ENCODE peak calls at places on chromosome 1, in eight cellular contexts. G, I, R, F, X, U, A and S are unnamed samples.

GRCh38 chr1:12433323-12434053 is 184.5 kb downstream of the DHRS3 start:
- DNase-seq in G (no peak), I (peak; percentile 52), R (peak; percentile 72), F (no peak), X (no peak), U (no peak), A (peak; percentile 94), S (no peak)

GRCh38 chr1:39646232-39647081 is 7.0 kb upstream of the HEYL start:
- DNase-seq in G (peak; percentile 34), I (peak; percentile 24), R (peak; percentile 71), F (no peak), X (no peak), U (no peak), A (peak; percentile 81), S (no peak)

GRCh38 chr1:210850556-210850955 is 283.4 kb downstream of the KCNH1 start:
- DNase-seq in G (no peak), I (no peak), R (no peak), F (no peak), X (no peak), U (peak; percentile 81), A (no peak), S (no peak)

GRCh38 chr1:151056574-151056973 is 2.8 kb downstream of the CDC42SE1 start:
- DNase-seq in G (no peak), I (peak; percentile 44), R (no peak), F (no peak), X (no peak), U (no peak), A (no peak), S (no peak)

GRCh38 chr1:192861860-192862259 is 53.0 kb downstream of the RGS2 start:
- DNase-seq in G (no peak), I (no peak), R (no peak), F (no peak), X (no peak), U (no peak), A (no peak), S (no peak)

GRCh38 chr1:26234644-26235384 is 814 bp downstream of the CEP85 start:
- DNase-seq in G (no peak), I (peak; percentile 52), R (peak; percentile 85), F (no peak), X (no peak), U (no peak), A (peak; percentile 34), S (no peak)

GRCh38 chr1:229229721-229230135 is 41.2 kb upstream of the RAB4A start:
- DNase-seq in G (no peak), I (peak; percentile 48), R (peak; percentile 39), F (no peak), X (no peak), U (peak; percentile 92), A (no peak), S (no peak)

GRCh38 chr1:168135982-168136708 is 585 bp downstream of the GPR161 start:
- DNase-seq in G (no peak), I (peak; percentile 64), R (peak; percentile 69), F (no peak), X (peak; percentile 33), U (no peak), A (no peak), S (no peak)

GRCh38 chr1:8858888-8859706 is 19.4 kb downstream of the ENO1 start:
- DNase-seq in G (no peak), I (peak; percentile 54), R (peak; percentile 62), F (no peak), X (no peak), U (no peak), A (peak; percentile 87), S (no peak)

GRCh38 chr1:164796916-164797315 is 237.9 kb downstream of the PBX1 start:
- DNase-seq in G (no peak), I (no peak), R (no peak), F (no peak), X (no peak), U (no peak), A (no peak), S (no peak)

GRCh38 chr1:228367798-228368791 is 38.5 kb downstream of the TRIM11 start:
- DNase-seq in G (no peak), I (no peak), R (peak; percentile 20), F (no peak), X (no peak), U (no peak), A (no peak), S (peak; percentile 33)

GRCh38 chr1:198922638-198923430 is 284.0 kb downstream of the PTPRC start:
- DNase-seq in G (no peak), I (no peak), R (no peak), F (no peak), X (no peak), U (no peak), A (no peak), S (no peak)

GRCh38 chr1:218355269-218355668 is 10.1 kb downstream of the TGFB2 start:
- DNase-seq in G (no peak), I (no peak), R (no peak), F (no peak), X (no peak), U (no peak), A (no peak), S (no peak)